ENCODE peak calls at places on chromosome 22, in ten cellular contexts. One of them, this sample, is unnamed.

GRCh38 chr22:44441401-44442185 is 56.4 kb downstream of the RTL6 start:
- DNase-seq in H1: no peak
- DNase-seq in suprapubic skin: peak; percentile 53
- DNase-seq in breast epithelium: no peak
- DNase-seq in stomach: no peak
- DNase-seq in transverse colon: no peak
- DNase-seq in upper lobe of left lung: no peak
- DNase-seq in vagina: no peak
- DNase-seq in HCT116: no peak
- DNase-seq in sigmoid colon: peak; percentile 42
- DNase-seq in this sample: peak; percentile 63

GRCh38 chr22:45216133-45217003 is 24.3 kb downstream of the KIAA0930 start:
- DNase-seq in H1: no peak
- DNase-seq in suprapubic skin: no peak
- DNase-seq in breast epithelium: no peak
- DNase-seq in stomach: no peak
- DNase-seq in transverse colon: no peak
- DNase-seq in upper lobe of left lung: no peak
- DNase-seq in vagina: no peak
- DNase-seq in HCT116: no peak
- DNase-seq in sigmoid colon: no peak
- DNase-seq in this sample: peak; percentile 54

GRCh38 chr22:35275580-35275979 is 18.3 kb downstream of the HMGXB4 start:
- DNase-seq in H1: no peak
- DNase-seq in suprapubic skin: no peak
- DNase-seq in breast epithelium: no peak
- DNase-seq in stomach: no peak
- DNase-seq in transverse colon: no peak
- DNase-seq in upper lobe of left lung: no peak
- DNase-seq in vagina: no peak
- DNase-seq in HCT116: no peak
- DNase-seq in sigmoid colon: no peak
- DNase-seq in this sample: no peak

GRCh38 chr22:18068991-18069390 is 8.8 kb upstream of the PEX26 start:
- DNase-seq in H1: no peak
- DNase-seq in suprapubic skin: no peak
- DNase-seq in breast epithelium: no peak
- DNase-seq in stomach: no peak
- DNase-seq in transverse colon: no peak
- DNase-seq in upper lobe of left lung: no peak
- DNase-seq in vagina: no peak
- DNase-seq in HCT116: no peak
- DNase-seq in sigmoid colon: no peak
- DNase-seq in this sample: no peak

GRCh38 chr22:38699784-38700183 is 959 bp downstream of the JOSD1 start:
- DNase-seq in H1: no peak
- DNase-seq in suprapubic skin: no peak
- DNase-seq in breast epithelium: no peak
- DNase-seq in stomach: no peak
- DNase-seq in transverse colon: no peak
- DNase-seq in upper lobe of left lung: no peak
- DNase-seq in vagina: no peak
- DNase-seq in HCT116: no peak
- DNase-seq in sigmoid colon: peak; percentile 58
- DNase-seq in this sample: no peak

GRCh38 chr22:33923660-33924246 is 3.5 kb upstream of the LARGE1 start:
- DNase-seq in H1: peak; percentile 76
- DNase-seq in suprapubic skin: no peak
- DNase-seq in breast epithelium: peak; percentile 64
- DNase-seq in stomach: peak; percentile 71
- DNase-seq in transverse colon: peak; percentile 75
- DNase-seq in upper lobe of left lung: no peak
- DNase-seq in vagina: no peak
- DNase-seq in HCT116: peak; percentile 27
- DNase-seq in sigmoid colon: peak; percentile 75
- DNase-seq in this sample: no peak

GRCh38 chr22:50169774-50170341 is 673 bp upstream of the PANX2 start:
- DNase-seq in H1: no peak
- DNase-seq in suprapubic skin: no peak
- DNase-seq in breast epithelium: no peak
- DNase-seq in stomach: peak; percentile 59
- DNase-seq in transverse colon: no peak
- DNase-seq in upper lobe of left lung: peak; percentile 89
- DNase-seq in vagina: no peak
- DNase-seq in HCT116: no peak
- DNase-seq in sigmoid colon: peak; percentile 47
- DNase-seq in this sample: peak; percentile 87

GRCh38 chr22:44640618-44641155 is 61.3 kb upstream of the PRR5 start:
- DNase-seq in H1: no peak
- DNase-seq in suprapubic skin: peak; percentile 49
- DNase-seq in breast epithelium: no peak
- DNase-seq in stomach: no peak
- DNase-seq in transverse colon: no peak
- DNase-seq in upper lobe of left lung: no peak
- DNase-seq in vagina: no peak
- DNase-seq in HCT116: no peak
- DNase-seq in sigmoid colon: no peak
- DNase-seq in this sample: peak; percentile 41

GRCh38 chr22:38412435-38413084 is 42.4 kb downstream of the KCNJ4 start:
- DNase-seq in H1: peak; percentile 94
- DNase-seq in suprapubic skin: peak; percentile 59
- DNase-seq in breast epithelium: no peak
- DNase-seq in stomach: no peak
- DNase-seq in transverse colon: no peak
- DNase-seq in upper lobe of left lung: peak; percentile 89
- DNase-seq in vagina: peak; percentile 71
- DNase-seq in HCT116: no peak
- DNase-seq in sigmoid colon: peak; percentile 61
- DNase-seq in this sample: peak; percentile 74

GRCh38 chr22:44526431-44527115 is 28.5 kb upstream of the RTL6 start:
- DNase-seq in H1: peak; percentile 32
- DNase-seq in suprapubic skin: no peak
- DNase-seq in breast epithelium: no peak
- DNase-seq in stomach: no peak
- DNase-seq in transverse colon: no peak
- DNase-seq in upper lobe of left lung: no peak
- DNase-seq in vagina: no peak
- DNase-seq in HCT116: no peak
- DNase-seq in sigmoid colon: no peak
- DNase-seq in this sample: no peak

GRCh38 chr22:19784396-19785175 is 24.0 kb downstream of the TBX1 start:
- DNase-seq in H1: no peak
- DNase-seq in suprapubic skin: no peak
- DNase-seq in breast epithelium: no peak
- DNase-seq in stomach: no peak
- DNase-seq in transverse colon: no peak
- DNase-seq in upper lobe of left lung: peak; percentile 70
- DNase-seq in vagina: no peak
- DNase-seq in HCT116: no peak
- DNase-seq in sigmoid colon: no peak
- DNase-seq in this sample: peak; percentile 71

GRCh38 chr22:29167032-29167911 is 38.4 kb upstream of the EMID1 start:
- DNase-seq in H1: no peak
- DNase-seq in suprapubic skin: peak; percentile 25
- DNase-seq in breast epithelium: no peak
- DNase-seq in stomach: no peak
- DNase-seq in transverse colon: no peak
- DNase-seq in upper lobe of left lung: no peak
- DNase-seq in vagina: no peak
- DNase-seq in HCT116: no peak
- DNase-seq in sigmoid colon: peak; percentile 41
- DNase-seq in this sample: peak; percentile 86

GRCh38 chr22:48709976-48710375 is 1117.7 kb downstream of the BRD1 start:
- DNase-seq in H1: no peak
- DNase-seq in suprapubic skin: peak; percentile 22
- DNase-seq in breast epithelium: no peak
- DNase-seq in stomach: no peak
- DNase-seq in transverse colon: no peak
- DNase-seq in upper lobe of left lung: no peak
- DNase-seq in vagina: no peak
- DNase-seq in HCT116: no peak
- DNase-seq in sigmoid colon: peak; percentile 33
- DNase-seq in this sample: peak; percentile 59

GRCh38 chr22:39923689-39924088 is 22.8 kb downstream of the GRAP2 start:
- DNase-seq in H1: no peak
- DNase-seq in suprapubic skin: no peak
- DNase-seq in breast epithelium: no peak
- DNase-seq in stomach: no peak
- DNase-seq in transverse colon: no peak
- DNase-seq in upper lobe of left lung: no peak
- DNase-seq in vagina: no peak
- DNase-seq in HCT116: no peak
- DNase-seq in sigmoid colon: no peak
- DNase-seq in this sample: no peak

GRCh38 chr22:49838771-49839717 is 11.4 kb upstream of the BRD1 start:
- DNase-seq in H1: peak; percentile 74
- DNase-seq in suprapubic skin: no peak
- DNase-seq in breast epithelium: no peak
- DNase-seq in stomach: no peak
- DNase-seq in transverse colon: peak; percentile 61
- DNase-seq in upper lobe of left lung: peak; percentile 69
- DNase-seq in vagina: no peak
- DNase-seq in HCT116: no peak
- DNase-seq in sigmoid colon: no peak
- DNase-seq in this sample: peak; percentile 89

DNA sequence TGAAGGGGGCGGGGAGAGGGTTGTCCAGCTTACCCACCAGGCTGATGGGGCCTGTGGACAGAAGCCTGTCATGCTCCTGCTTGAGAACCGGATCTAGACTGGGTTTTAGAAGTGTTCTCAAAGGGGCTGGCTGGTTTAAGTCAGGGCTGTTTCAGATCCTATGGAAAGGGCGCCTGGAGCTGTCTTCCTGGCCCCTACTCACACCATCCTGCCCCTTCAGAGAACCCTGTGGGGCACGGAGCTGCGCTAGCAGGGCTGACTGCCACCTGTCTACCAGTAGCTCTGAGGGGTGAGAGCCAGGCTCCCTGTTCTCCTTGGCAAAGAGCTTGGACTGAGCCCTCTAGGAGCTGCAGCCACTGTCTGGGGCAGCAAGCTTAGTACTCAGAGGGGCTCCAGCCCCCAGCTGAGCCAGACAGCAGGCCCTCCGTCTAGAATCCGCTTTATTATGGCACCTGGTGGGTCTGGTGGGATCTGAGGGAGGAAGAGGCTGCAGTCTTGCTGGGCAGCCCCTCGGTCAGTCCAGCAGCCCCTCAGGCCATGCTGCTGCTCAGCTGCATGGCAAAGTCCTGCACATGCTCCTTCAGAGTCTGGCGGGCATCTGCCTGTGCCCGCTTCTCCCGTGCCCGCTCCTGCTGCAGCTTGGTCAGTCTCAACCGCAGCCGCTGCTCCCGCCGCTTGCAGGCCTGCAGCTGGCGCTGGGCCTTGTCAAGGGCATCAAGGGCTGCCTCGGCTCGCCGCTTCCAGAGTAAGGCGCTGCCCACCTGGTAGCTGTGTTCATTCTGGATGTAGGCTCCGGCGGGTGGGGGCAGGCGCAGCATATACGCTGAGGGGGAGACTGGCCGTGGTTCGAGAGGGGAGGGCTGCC is 2.3 kb downstream of the THAP7 start:
- DNase-seq in H1: no peak
- DNase-seq in suprapubic skin: no peak
- DNase-seq in breast epithelium: no peak
- DNase-seq in stomach: no peak
- DNase-seq in transverse colon: no peak
- DNase-seq in upper lobe of left lung: peak; percentile 82
- DNase-seq in vagina: no peak
- DNase-seq in HCT116: no peak
- DNase-seq in sigmoid colon: no peak
- DNase-seq in this sample: peak; percentile 81
- TF ChIP-seq POLR2AphosphoS5 in H1: no peak
- TF ChIP-seq POLR2AphosphoS5 in suprapubic skin: no peak
- TF ChIP-seq POLR2AphosphoS5 in breast epithelium: no peak
- TF ChIP-seq POLR2AphosphoS5 in stomach: no peak
- TF ChIP-seq POLR2AphosphoS5 in transverse colon: no peak
- TF ChIP-seq POLR2AphosphoS5 in upper lobe of left lung: no peak
- TF ChIP-seq POLR2AphosphoS5 in vagina: no peak
- TF ChIP-seq POLR2AphosphoS5 in HCT116: no peak
- TF ChIP-seq POLR2AphosphoS5 in sigmoid colon: no peak
- TF ChIP-seq POLR2AphosphoS5 in this sample: no peak

GRCh38 chr22:41902932-41903421 is 11.9 kb downstream of the SHISA8 start:
- DNase-seq in H1: no peak
- DNase-seq in suprapubic skin: no peak
- DNase-seq in breast epithelium: peak; percentile 64
- DNase-seq in stomach: peak; percentile 96
- DNase-seq in transverse colon: no peak
- DNase-seq in upper lobe of left lung: peak; percentile 66
- DNase-seq in vagina: no peak
- DNase-seq in HCT116: no peak
- DNase-seq in sigmoid colon: no peak
- DNase-seq in this sample: no peak
- TF ChIP-seq POLR2A in H1: no peak
- TF ChIP-seq POLR2A in suprapubic skin: no peak
- TF ChIP-seq POLR2A in breast epithelium: no peak
- TF ChIP-seq POLR2A in stomach: no peak
- TF ChIP-seq POLR2A in transverse colon: no peak
- TF ChIP-seq POLR2A in upper lobe of left lung: no peak
- TF ChIP-seq POLR2A in vagina: no peak
- TF ChIP-seq POLR2A in HCT116: no peak
- TF ChIP-seq POLR2A in sigmoid colon: no peak
- TF ChIP-seq POLR2A in this sample: no peak

DNA sequence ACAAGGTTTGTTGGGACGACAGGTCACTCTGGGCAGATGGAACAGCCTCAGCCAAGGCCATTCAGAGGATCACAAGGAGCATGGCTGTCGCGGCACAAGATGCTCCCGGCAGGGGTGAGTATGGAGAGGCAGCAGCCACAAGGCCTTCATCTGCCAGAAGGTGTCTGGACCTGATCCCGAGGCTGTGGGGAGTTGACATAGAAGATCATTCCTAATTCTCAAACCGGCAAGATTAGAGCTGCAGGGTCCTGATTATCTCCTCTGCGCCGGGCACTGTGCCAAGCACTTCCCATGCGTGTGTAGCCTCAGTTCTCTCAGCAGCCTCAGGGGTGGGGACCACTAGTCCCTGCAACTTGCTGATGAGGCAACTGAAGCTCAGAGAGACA is 32.3 kb upstream of the RFPL3 start:
- DNase-seq in H1: no peak
- DNase-seq in suprapubic skin: no peak
- DNase-seq in breast epithelium: no peak
- DNase-seq in stomach: peak; percentile 23
- DNase-seq in transverse colon: no peak
- DNase-seq in upper lobe of left lung: no peak
- DNase-seq in vagina: no peak
- DNase-seq in HCT116: no peak
- DNase-seq in sigmoid colon: no peak
- DNase-seq in this sample: peak; percentile 56
- H3K27ac ChIP-seq in H1: peak overlapping the region; percentile 65
- H3K27ac ChIP-seq in suprapubic skin: no peak overlapping the region
- H3K27ac ChIP-seq in breast epithelium: no peak overlapping the region
- H3K27ac ChIP-seq in stomach: no peak overlapping the region
- H3K27ac ChIP-seq in transverse colon: no peak overlapping the region
- H3K27ac ChIP-seq in upper lobe of left lung: no peak overlapping the region
- H3K27ac ChIP-seq in vagina: no peak overlapping the region
- H3K27ac ChIP-seq in HCT116: no peak overlapping the region
- H3K27ac ChIP-seq in sigmoid colon: no peak overlapping the region
- H3K27ac ChIP-seq in this sample: no peak overlapping the region

DNA sequence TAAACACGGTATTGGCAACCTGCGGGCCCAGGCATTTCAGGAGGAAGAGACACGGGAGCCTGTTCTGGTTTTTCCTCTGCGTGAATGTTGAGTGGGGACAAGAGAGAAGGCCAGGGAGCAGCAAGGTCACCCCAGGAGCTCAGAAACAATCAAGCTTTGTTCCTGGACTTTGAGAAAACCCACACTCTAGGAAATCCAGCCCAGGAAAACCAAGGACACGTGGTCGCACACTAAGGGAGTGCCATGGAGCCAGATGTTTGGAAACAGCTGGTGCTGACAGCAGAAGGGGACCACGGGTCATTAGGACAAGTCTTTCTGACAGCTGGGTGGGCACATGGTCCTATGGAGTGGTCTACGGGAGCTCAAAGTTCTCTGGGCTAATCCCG is 44.1 kb downstream of the MYH9 start:
- DNase-seq in H1: no peak
- DNase-seq in suprapubic skin: no peak
- DNase-seq in breast epithelium: no peak
- DNase-seq in stomach: peak; percentile 71
- DNase-seq in transverse colon: no peak
- DNase-seq in upper lobe of left lung: no peak
- DNase-seq in vagina: no peak
- DNase-seq in HCT116: no peak
- DNase-seq in sigmoid colon: no peak
- DNase-seq in this sample: no peak
- TF ChIP-seq POLR2AphosphoS5 in H1: no peak
- TF ChIP-seq POLR2AphosphoS5 in suprapubic skin: no peak
- TF ChIP-seq POLR2AphosphoS5 in breast epithelium: no peak
- TF ChIP-seq POLR2AphosphoS5 in stomach: no peak
- TF ChIP-seq POLR2AphosphoS5 in transverse colon: no peak
- TF ChIP-seq POLR2AphosphoS5 in upper lobe of left lung: no peak
- TF ChIP-seq POLR2AphosphoS5 in vagina: no peak
- TF ChIP-seq POLR2AphosphoS5 in HCT116: no peak
- TF ChIP-seq POLR2AphosphoS5 in sigmoid colon: no peak
- TF ChIP-seq POLR2AphosphoS5 in this sample: no peak

This sample was measured in spleen.